ENCODE peak calls at places on chromosome 19, in four cellular contexts. One of them, this sample, is unnamed.
A peak's percentile ranks its signal among the peaks of the same experiment; 100 is the strongest.

GRCh38 chr19:47541507-47541906 is 26.6 kb upstream of the NAPA start:
- DNase-seq in amniotic stem cell: no peak
- DNase-seq in fibroblast of the aortic adventitia: no peak
- DNase-seq in NCI-H1930: no peak
- DNase-seq in this sample: no peak

GRCh38 chr19:21922276-21922675 is 86.3 kb upstream of the ZNF43 start:
- DNase-seq in NCI-H1930: no peak
- DNase-seq in fibroblast of the aortic adventitia: no peak
- DNase-seq in amniotic stem cell: no peak
- DNase-seq in this sample: no peak

GRCh38 chr19:632228-633067 is 889 bp downstream of the POLRMT start:
- DNase-seq in amniotic stem cell: no peak
- DNase-seq in NCI-H1930: no peak
- DNase-seq in fibroblast of the aortic adventitia: peak; percentile 49
- DNase-seq in this sample: peak; percentile 51

GRCh38 chr19:51959791-51960190 is 26.8 kb downstream of the ZNF350 start:
- DNase-seq in amniotic stem cell: no peak
- DNase-seq in fibroblast of the aortic adventitia: no peak
- DNase-seq in NCI-H1930: no peak
- DNase-seq in this sample: no peak

GRCh38 chr19:40613669-40614594 is 12.8 kb downstream of the LTBP4 start:
- DNase-seq in NCI-H1930: peak; percentile 86
- DNase-seq in amniotic stem cell: peak; percentile 34
- DNase-seq in fibroblast of the aortic adventitia: peak; percentile 68
- DNase-seq in this sample: no peak

GRCh38 chr19:19275166-19275565 is 2.1 kb upstream of the TM6SF2 start:
- DNase-seq in amniotic stem cell: no peak
- DNase-seq in NCI-H1930: no peak
- DNase-seq in fibroblast of the aortic adventitia: no peak
- DNase-seq in this sample: no peak

GRCh38 chr19:5719274-5719960 is 529 bp downstream of the LONP1 start:
- DNase-seq in amniotic stem cell: no peak
- DNase-seq in NCI-H1930: no peak
- DNase-seq in fibroblast of the aortic adventitia: peak; percentile 40
- DNase-seq in this sample: no peak

GRCh38 chr19:18439025-18439909 is 1.3 kb upstream of the ISYNA1 start:
- DNase-seq in fibroblast of the aortic adventitia: peak; percentile 45
- DNase-seq in amniotic stem cell: no peak
- DNase-seq in NCI-H1930: no peak
- DNase-seq in this sample: no peak

GRCh38 chr19:18683109-18683954 is at the start of gene CRTC1:
- DNase-seq in NCI-H1930: peak; percentile 74
- DNase-seq in amniotic stem cell: peak; percentile 87
- DNase-seq in fibroblast of the aortic adventitia: peak; percentile 79
- DNase-seq in this sample: peak; percentile 99

GRCh38 chr19:18274776-18275356 is 614 bp upstream of the IQCN start:
- DNase-seq in amniotic stem cell: peak; percentile 70
- DNase-seq in fibroblast of the aortic adventitia: peak; percentile 91
- DNase-seq in NCI-H1930: no peak
- DNase-seq in this sample: peak; percentile 82

GRCh38 chr19:15998166-15998565 is 49.4 kb downstream of the OR10H4 start:
- DNase-seq in amniotic stem cell: no peak
- DNase-seq in fibroblast of the aortic adventitia: no peak
- DNase-seq in NCI-H1930: no peak
- DNase-seq in this sample: no peak

GRCh38 chr19:49926520-49926919 is 2.5 kb upstream of the ATF5 start:
- DNase-seq in NCI-H1930: no peak
- DNase-seq in fibroblast of the aortic adventitia: no peak
- DNase-seq in amniotic stem cell: no peak
- DNase-seq in this sample: no peak

GRCh38 chr19:47494211-47494547 is 10.2 kb upstream of the KPTN start:
- DNase-seq in amniotic stem cell: no peak
- DNase-seq in NCI-H1930: no peak
- DNase-seq in fibroblast of the aortic adventitia: no peak
- DNase-seq in this sample: no peak

GRCh38 chr19:10118960-10119359 is 739 bp downstream of the EIF3G start:
- DNase-seq in fibroblast of the aortic adventitia: no peak
- DNase-seq in amniotic stem cell: no peak
- DNase-seq in NCI-H1930: no peak
- DNase-seq in this sample: no peak

GRCh38 chr19:18390075-18390909 is 4.3 kb downstream of the GDF15 start:
- DNase-seq in fibroblast of the aortic adventitia: peak; percentile 71
- DNase-seq in amniotic stem cell: no peak
- DNase-seq in NCI-H1930: no peak
- DNase-seq in this sample: no peak

GRCh38 chr19:43532571-43532961 is 422 bp upstream of the ZNF575 start:
- DNase-seq in fibroblast of the aortic adventitia: peak; percentile 31
- DNase-seq in NCI-H1930: no peak
- DNase-seq in amniotic stem cell: no peak
- DNase-seq in this sample: no peak

GRCh38 chr19:45471116-45471865 is 3.5 kb downstream of the FOSB start:
- DNase-seq in fibroblast of the aortic adventitia: no peak
- DNase-seq in amniotic stem cell: no peak
- DNase-seq in NCI-H1930: no peak
- DNase-seq in this sample: no peak